ENCODE peak calls at places on chromosomes 4 and X, in nine cellular contexts. One of them, this sample, is unnamed.

GRCh38 chr4:154614306-154614705 is 1.9 kb upstream of the FGG start:
- DNase-seq in ovary: no peak
- DNase-seq in H1: no peak
- DNase-seq in HepG2: no peak
- DNase-seq in suprapubic skin: no peak
- DNase-seq in esophagus squamous epithelium: no peak
- DNase-seq in uterus: no peak
- DNase-seq in transverse colon: no peak
- DNase-seq in stomach: no peak
- DNase-seq in this sample: no peak

GRCh38 chr4:58451707-58452106 is 1341.5 kb upstream of the IGFBP7 start:
- DNase-seq in ovary: no peak
- DNase-seq in H1: no peak
- DNase-seq in HepG2: no peak
- DNase-seq in suprapubic skin: no peak
- DNase-seq in esophagus squamous epithelium: no peak
- DNase-seq in uterus: no peak
- DNase-seq in transverse colon: no peak
- DNase-seq in stomach: no peak
- DNase-seq in this sample: no peak

GRCh38 chr4:681736-682451 is 7.1 kb downstream of the SLC49A3 start:
- DNase-seq in ovary: peak
- DNase-seq in H1: no peak
- DNase-seq in HepG2: peak
- DNase-seq in suprapubic skin: peak
- DNase-seq in esophagus squamous epithelium: no peak
- DNase-seq in uterus: no peak
- DNase-seq in transverse colon: peak
- DNase-seq in stomach: peak
- DNase-seq in this sample: peak

GRCh38 chr4:142567199-142567598 is 278.9 kb downstream of the INPP4B start:
- DNase-seq in ovary: no peak
- DNase-seq in H1: peak
- DNase-seq in HepG2: no peak
- DNase-seq in suprapubic skin: no peak
- DNase-seq in esophagus squamous epithelium: no peak
- DNase-seq in uterus: no peak
- DNase-seq in transverse colon: peak
- DNase-seq in stomach: no peak
- DNase-seq in this sample: no peak

GRCh38 chrX:37846141-37846540 is 1.2 kb downstream of the DYNLT3 start:
- DNase-seq in ovary: no peak
- DNase-seq in H1: no peak
- DNase-seq in HepG2: no peak
- DNase-seq in suprapubic skin: no peak
- DNase-seq in esophagus squamous epithelium: no peak
- DNase-seq in uterus: no peak
- DNase-seq in transverse colon: no peak
- DNase-seq in stomach: no peak
- DNase-seq in this sample: no peak

GRCh38 chr4:30754021-30754420 is 33.9 kb downstream of the PCDH7 start:
- DNase-seq in ovary: no peak
- DNase-seq in H1: no peak
- DNase-seq in HepG2: no peak
- DNase-seq in suprapubic skin: no peak
- DNase-seq in esophagus squamous epithelium: no peak
- DNase-seq in uterus: no peak
- DNase-seq in transverse colon: no peak
- DNase-seq in stomach: no peak
- DNase-seq in this sample: no peak

GRCh38 chr4:80201326-80202151 is 4.2 kb downstream of the PRDM8 start:
- DNase-seq in ovary: peak
- DNase-seq in H1: no peak
- DNase-seq in HepG2: no peak
- DNase-seq in suprapubic skin: no peak
- DNase-seq in esophagus squamous epithelium: peak
- DNase-seq in uterus: peak
- DNase-seq in transverse colon: peak
- DNase-seq in stomach: no peak
- DNase-seq in this sample: no peak

GRCh38 chrX:103051260-103051789 is 12.6 kb downstream of the BEX1 start:
- DNase-seq in ovary: no peak
- DNase-seq in H1: no peak
- DNase-seq in HepG2: no peak
- DNase-seq in suprapubic skin: no peak
- DNase-seq in esophagus squamous epithelium: no peak
- DNase-seq in uterus: no peak
- DNase-seq in transverse colon: no peak
- DNase-seq in stomach: no peak
- DNase-seq in this sample: no peak

GRCh38 chr4:25815586-25815985 is 47.2 kb downstream of the SEL1L3 start:
- DNase-seq in ovary: no peak
- DNase-seq in H1: no peak
- DNase-seq in HepG2: no peak
- DNase-seq in suprapubic skin: no peak
- DNase-seq in esophagus squamous epithelium: no peak
- DNase-seq in uterus: no peak
- DNase-seq in transverse colon: no peak
- DNase-seq in stomach: no peak
- DNase-seq in this sample: no peak

GRCh38 chrX:118644378-118644777 is 83.0 kb upstream of the IL13RA1 start:
- DNase-seq in ovary: no peak
- DNase-seq in H1: no peak
- DNase-seq in HepG2: peak
- DNase-seq in suprapubic skin: no peak
- DNase-seq in esophagus squamous epithelium: no peak
- DNase-seq in uterus: no peak
- DNase-seq in transverse colon: no peak
- DNase-seq in stomach: no peak
- DNase-seq in this sample: no peak

GRCh38 chr4:154406022-154406835 is 85.4 kb downstream of the DCHS2 start:
- DNase-seq in ovary: no peak
- DNase-seq in H1: no peak
- DNase-seq in HepG2: no peak
- DNase-seq in suprapubic skin: no peak
- DNase-seq in esophagus squamous epithelium: no peak
- DNase-seq in uterus: no peak
- DNase-seq in transverse colon: no peak
- DNase-seq in stomach: no peak
- DNase-seq in this sample: no peak

GRCh38 chrX:104335765-104336164 is 81.0 kb upstream of the ESX1 start:
- DNase-seq in ovary: no peak
- DNase-seq in H1: no peak
- DNase-seq in HepG2: no peak
- DNase-seq in suprapubic skin: no peak
- DNase-seq in esophagus squamous epithelium: no peak
- DNase-seq in uterus: no peak
- DNase-seq in transverse colon: no peak
- DNase-seq in stomach: no peak
- DNase-seq in this sample: no peak

GRCh38 chr4:118760493-118760892 is 75.3 kb downstream of the METTL14 start:
- DNase-seq in ovary: no peak
- DNase-seq in H1: no peak
- DNase-seq in HepG2: no peak
- DNase-seq in suprapubic skin: no peak
- DNase-seq in esophagus squamous epithelium: no peak
- DNase-seq in uterus: no peak
- DNase-seq in transverse colon: no peak
- DNase-seq in stomach: no peak
- DNase-seq in this sample: no peak

GRCh38 chr4:8928074-8928473 is 56.4 kb upstream of the HMX1 start:
- DNase-seq in ovary: no peak
- DNase-seq in H1: no peak
- DNase-seq in HepG2: no peak
- DNase-seq in suprapubic skin: no peak
- DNase-seq in esophagus squamous epithelium: no peak
- DNase-seq in uterus: no peak
- DNase-seq in transverse colon: no peak
- DNase-seq in stomach: no peak
- DNase-seq in this sample: no peak

GRCh38 chr4:85696661-85697060 is 221.7 kb downstream of the ARHGAP24 start:
- DNase-seq in ovary: no peak
- DNase-seq in H1: no peak
- DNase-seq in HepG2: no peak
- DNase-seq in suprapubic skin: no peak
- DNase-seq in esophagus squamous epithelium: no peak
- DNase-seq in uterus: no peak
- DNase-seq in transverse colon: no peak
- DNase-seq in stomach: no peak
- DNase-seq in this sample: no peak

GRCh38 chr4:176077561-176077960 is 11.9 kb downstream of the WDR17 start:
- DNase-seq in ovary: no peak
- DNase-seq in H1: no peak
- DNase-seq in HepG2: no peak
- DNase-seq in suprapubic skin: no peak
- DNase-seq in esophagus squamous epithelium: no peak
- DNase-seq in uterus: no peak
- DNase-seq in transverse colon: no peak
- DNase-seq in stomach: no peak
- DNase-seq in this sample: no peak

DNA sequence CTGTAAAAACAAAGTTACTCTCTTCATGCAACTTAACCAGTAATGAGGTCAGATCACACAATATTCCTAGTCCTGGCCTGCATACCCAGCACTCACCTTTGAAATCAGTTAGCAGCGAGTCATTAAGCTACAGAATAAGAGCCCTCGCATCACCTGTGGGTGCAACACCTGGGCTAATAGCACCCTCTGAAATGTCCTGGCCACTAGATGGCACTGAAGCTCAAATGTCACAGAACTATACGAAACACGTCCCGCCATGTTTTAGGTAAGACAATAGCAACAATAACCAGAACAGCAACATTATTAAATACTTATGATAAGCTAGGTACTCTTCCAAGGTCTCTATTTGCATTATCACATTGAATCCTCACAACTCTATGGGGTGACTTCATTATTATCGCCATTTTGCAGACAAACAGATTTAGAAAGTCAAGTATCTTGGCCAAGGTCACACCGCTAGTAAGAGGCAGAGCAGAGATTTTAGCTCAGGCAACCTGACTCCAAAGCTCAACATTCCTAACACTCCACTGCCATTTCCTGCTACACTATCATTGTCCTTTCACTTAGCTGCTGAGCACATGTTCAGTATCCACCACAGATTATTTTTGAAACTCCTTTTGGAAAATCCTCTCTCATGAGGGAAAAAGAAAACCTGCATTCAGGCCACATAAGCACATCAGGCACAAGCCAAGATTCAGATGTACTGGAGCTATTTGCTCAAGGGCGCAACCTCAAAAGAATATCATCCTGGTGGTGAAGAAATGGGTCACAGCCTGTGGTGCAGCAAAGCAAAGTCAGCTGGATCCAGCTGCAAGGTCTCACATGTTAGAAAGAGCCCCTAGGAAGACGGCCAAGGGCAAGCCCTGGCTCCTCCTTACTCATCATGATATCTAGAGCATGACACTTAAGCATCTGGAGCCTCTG is 59.5 kb upstream of the KDR start:
- DNase-seq in ovary: no peak
- DNase-seq in H1: no peak
- DNase-seq in HepG2: peak
- DNase-seq in suprapubic skin: no peak
- DNase-seq in esophagus squamous epithelium: no peak
- DNase-seq in uterus: no peak
- DNase-seq in transverse colon: peak
- DNase-seq in stomach: peak
- DNase-seq in this sample: peak
- H3K27ac ChIP-seq in ovary: no peak
- H3K27ac ChIP-seq in H1: no peak
- H3K27ac ChIP-seq in HepG2: no peak
- H3K27ac ChIP-seq in suprapubic skin: peak
- H3K27ac ChIP-seq in esophagus squamous epithelium: no peak
- H3K27ac ChIP-seq in uterus: no peak
- H3K27ac ChIP-seq in transverse colon: no peak
- H3K27ac ChIP-seq in stomach: no peak
- H3K27ac ChIP-seq in this sample: no peak

GRCh38 chr4:26861434-26862186 is 969 bp downstream of the STIM2 start:
- DNase-seq in ovary: no peak
- DNase-seq in H1: no peak
- DNase-seq in HepG2: peak
- DNase-seq in suprapubic skin: peak
- DNase-seq in esophagus squamous epithelium: peak
- DNase-seq in uterus: peak
- DNase-seq in transverse colon: peak
- DNase-seq in stomach: peak
- DNase-seq in this sample: peak
- TF ChIP-seq POLR2A in ovary: no peak
- TF ChIP-seq POLR2A in H1: no peak
- TF ChIP-seq POLR2A in HepG2: no peak
- TF ChIP-seq POLR2A in suprapubic skin: no peak
- TF ChIP-seq POLR2A in esophagus squamous epithelium: no peak
- TF ChIP-seq POLR2A in uterus: no peak
- TF ChIP-seq POLR2A in transverse colon: peak
- TF ChIP-seq POLR2A in stomach: no peak
- TF ChIP-seq POLR2A in this sample: peak

GRCh38 chr4:123830920-123831319 is 434.3 kb downstream of the SPRY1 start:
- DNase-seq in ovary: no peak
- DNase-seq in H1: no peak
- DNase-seq in HepG2: no peak
- DNase-seq in suprapubic skin: no peak
- DNase-seq in esophagus squamous epithelium: no peak
- DNase-seq in uterus: no peak
- DNase-seq in transverse colon: no peak
- DNase-seq in stomach: no peak
- DNase-seq in this sample: no peak
- H3K27ac ChIP-seq in ovary: no peak
- H3K27ac ChIP-seq in H1: no peak
- H3K27ac ChIP-seq in HepG2: no peak
- H3K27ac ChIP-seq in suprapubic skin: peak
- H3K27ac ChIP-seq in esophagus squamous epithelium: no peak
- H3K27ac ChIP-seq in uterus: no peak
- H3K27ac ChIP-seq in transverse colon: peak
- H3K27ac ChIP-seq in stomach: peak
- H3K27ac ChIP-seq in this sample: no peak

GRCh38 chrX:65509400-65509799 is 25.2 kb downstream of the LAS1L start:
- DNase-seq in ovary: no peak
- DNase-seq in H1: no peak
- DNase-seq in HepG2: no peak
- DNase-seq in suprapubic skin: no peak
- DNase-seq in esophagus squamous epithelium: no peak
- DNase-seq in uterus: no peak
- DNase-seq in transverse colon: no peak
- DNase-seq in stomach: no peak
- DNase-seq in this sample: no peak

GRCh38 chrX:65513610-65514009 is 21.0 kb downstream of the LAS1L start:
- DNase-seq in ovary: no peak
- DNase-seq in H1: no peak
- DNase-seq in HepG2: no peak
- DNase-seq in suprapubic skin: no peak
- DNase-seq in esophagus squamous epithelium: no peak
- DNase-seq in uterus: no peak
- DNase-seq in transverse colon: no peak
- DNase-seq in stomach: no peak
- DNase-seq in this sample: no peak

DNA sequence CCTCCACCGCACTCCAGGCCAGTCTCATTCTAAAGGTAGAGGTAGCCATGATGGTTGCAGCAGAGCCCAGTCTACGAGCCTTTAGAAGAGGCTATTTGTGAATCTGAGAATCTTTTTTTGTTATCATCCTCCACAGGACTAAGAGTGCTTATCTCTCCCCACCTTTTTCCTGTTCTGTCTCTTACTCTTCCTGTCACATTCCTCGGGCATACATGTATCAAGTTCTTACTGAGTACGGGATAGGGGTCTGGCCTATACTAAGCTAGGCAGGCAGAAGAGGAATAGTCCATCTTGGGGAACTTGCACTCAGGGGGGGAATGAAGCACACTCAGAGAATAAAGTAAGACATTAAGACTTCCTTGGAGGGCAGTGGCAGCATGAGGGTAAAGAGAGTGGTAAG is 25.7 kb downstream of the LAS1L start:
- DNase-seq in ovary: no peak
- DNase-seq in H1: no peak
- DNase-seq in HepG2: no peak
- DNase-seq in suprapubic skin: no peak
- DNase-seq in esophagus squamous epithelium: no peak
- DNase-seq in uterus: no peak
- DNase-seq in transverse colon: no peak
- DNase-seq in stomach: no peak
- DNase-seq in this sample: no peak
- TF ChIP-seq POLR2A in ovary: no peak
- TF ChIP-seq POLR2A in H1: no peak
- TF ChIP-seq POLR2A in HepG2: no peak
- TF ChIP-seq POLR2A in suprapubic skin: no peak
- TF ChIP-seq POLR2A in esophagus squamous epithelium: no peak
- TF ChIP-seq POLR2A in uterus: no peak
- TF ChIP-seq POLR2A in transverse colon: no peak
- TF ChIP-seq POLR2A in stomach: no peak
- TF ChIP-seq POLR2A in this sample: no peak

This sample was measured in body of pancreas.